ENCODE peak calls at places on chromosomes 4 and X, in seven cellular contexts. One of them, this sample, is unnamed.

GRCh38 chrX:14359316-14359715 is 170.0 kb upstream of the GLRA2 start:
- DNase-seq in A549: no peak
- DNase-seq in WTC11: no peak
- DNase-seq in progenitor cell of endocrine pancreas: no peak
- DNase-seq in breast epithelium: no peak
- DNase-seq in right lobe of liver: no peak
- DNase-seq in fibroblast of villous mesenchyme: no peak
- DNase-seq in this sample: no peak

GRCh38 chrX:79408623-79409322 is 41.6 kb upstream of the ITM2A start:
- DNase-seq in A549: no peak
- DNase-seq in WTC11: no peak
- DNase-seq in progenitor cell of endocrine pancreas: no peak
- DNase-seq in breast epithelium: no peak
- DNase-seq in right lobe of liver: no peak
- DNase-seq in fibroblast of villous mesenchyme: no peak
- DNase-seq in this sample: no peak

GRCh38 chrX:155056471-155056870 is 14.5 kb downstream of the CMC4 start:
- DNase-seq in A549: no peak
- DNase-seq in WTC11: no peak
- DNase-seq in progenitor cell of endocrine pancreas: no peak
- DNase-seq in breast epithelium: no peak
- DNase-seq in right lobe of liver: no peak
- DNase-seq in fibroblast of villous mesenchyme: no peak
- DNase-seq in this sample: no peak

GRCh38 chr4:62053974-62054373 is 853.8 kb downstream of the ADGRL3 start:
- DNase-seq in A549: no peak
- DNase-seq in WTC11: no peak
- DNase-seq in progenitor cell of endocrine pancreas: no peak
- DNase-seq in breast epithelium: no peak
- DNase-seq in right lobe of liver: no peak
- DNase-seq in fibroblast of villous mesenchyme: no peak
- DNase-seq in this sample: no peak

GRCh38 chr4:111556141-111556781 is 589.0 kb upstream of the FAM241A start:
- DNase-seq in A549: no peak
- DNase-seq in WTC11: no peak
- DNase-seq in progenitor cell of endocrine pancreas: no peak
- DNase-seq in breast epithelium: no peak
- DNase-seq in right lobe of liver: no peak
- DNase-seq in fibroblast of villous mesenchyme: no peak
- DNase-seq in this sample: no peak

GRCh38 chr4:5933996-5934831 is 41.3 kb upstream of the CRMP1 start:
- DNase-seq in A549: no peak
- DNase-seq in WTC11: no peak
- DNase-seq in progenitor cell of endocrine pancreas: no peak
- DNase-seq in breast epithelium: no peak
- DNase-seq in right lobe of liver: no peak
- DNase-seq in fibroblast of villous mesenchyme: no peak
- DNase-seq in this sample: no peak

GRCh38 chrX:107747596-107748161 is 27.9 kb downstream of the TSC22D3 start:
- DNase-seq in A549: no peak
- DNase-seq in WTC11: no peak
- DNase-seq in progenitor cell of endocrine pancreas: no peak
- DNase-seq in breast epithelium: no peak
- DNase-seq in right lobe of liver: no peak
- DNase-seq in fibroblast of villous mesenchyme: peak
- DNase-seq in this sample: no peak

GRCh38 chrX:132730726-132731125 is 227.7 kb downstream of the HS6ST2 start:
- DNase-seq in A549: no peak
- DNase-seq in WTC11: no peak
- DNase-seq in progenitor cell of endocrine pancreas: no peak
- DNase-seq in breast epithelium: no peak
- DNase-seq in right lobe of liver: no peak
- DNase-seq in fibroblast of villous mesenchyme: no peak
- DNase-seq in this sample: no peak

GRCh38 chrX:41382699-41383645 is 49.0 kb downstream of the DDX3X start:
- DNase-seq in A549: no peak
- DNase-seq in WTC11: no peak
- DNase-seq in progenitor cell of endocrine pancreas: no peak
- DNase-seq in breast epithelium: no peak
- DNase-seq in right lobe of liver: no peak
- DNase-seq in fibroblast of villous mesenchyme: peak
- DNase-seq in this sample: no peak

GRCh38 chr4:183330841-183331240 is 8.6 kb upstream of the CLDN24 start:
- DNase-seq in A549: no peak
- DNase-seq in WTC11: no peak
- DNase-seq in progenitor cell of endocrine pancreas: no peak
- DNase-seq in breast epithelium: no peak
- DNase-seq in right lobe of liver: no peak
- DNase-seq in fibroblast of villous mesenchyme: no peak
- DNase-seq in this sample: no peak

GRCh38 chrX:42615161-42615563 is 162.8 kb downstream of the PPP1R2C start:
- DNase-seq in A549: no peak
- DNase-seq in WTC11: peak
- DNase-seq in progenitor cell of endocrine pancreas: no peak
- DNase-seq in breast epithelium: no peak
- DNase-seq in right lobe of liver: no peak
- DNase-seq in fibroblast of villous mesenchyme: no peak
- DNase-seq in this sample: no peak

GRCh38 chr4:13087041-13087440 is 397.1 kb downstream of the RAB28 start:
- DNase-seq in A549: no peak
- DNase-seq in WTC11: no peak
- DNase-seq in progenitor cell of endocrine pancreas: no peak
- DNase-seq in breast epithelium: no peak
- DNase-seq in right lobe of liver: no peak
- DNase-seq in fibroblast of villous mesenchyme: no peak
- DNase-seq in this sample: no peak

GRCh38 chrX:274904-275475 is 6.2 kb upstream of the PLCXD1 start:
- DNase-seq in A549: no peak
- DNase-seq in WTC11: peak
- DNase-seq in progenitor cell of endocrine pancreas: no peak
- DNase-seq in breast epithelium: no peak
- DNase-seq in right lobe of liver: peak
- DNase-seq in fibroblast of villous mesenchyme: peak
- DNase-seq in this sample: no peak

DNA sequence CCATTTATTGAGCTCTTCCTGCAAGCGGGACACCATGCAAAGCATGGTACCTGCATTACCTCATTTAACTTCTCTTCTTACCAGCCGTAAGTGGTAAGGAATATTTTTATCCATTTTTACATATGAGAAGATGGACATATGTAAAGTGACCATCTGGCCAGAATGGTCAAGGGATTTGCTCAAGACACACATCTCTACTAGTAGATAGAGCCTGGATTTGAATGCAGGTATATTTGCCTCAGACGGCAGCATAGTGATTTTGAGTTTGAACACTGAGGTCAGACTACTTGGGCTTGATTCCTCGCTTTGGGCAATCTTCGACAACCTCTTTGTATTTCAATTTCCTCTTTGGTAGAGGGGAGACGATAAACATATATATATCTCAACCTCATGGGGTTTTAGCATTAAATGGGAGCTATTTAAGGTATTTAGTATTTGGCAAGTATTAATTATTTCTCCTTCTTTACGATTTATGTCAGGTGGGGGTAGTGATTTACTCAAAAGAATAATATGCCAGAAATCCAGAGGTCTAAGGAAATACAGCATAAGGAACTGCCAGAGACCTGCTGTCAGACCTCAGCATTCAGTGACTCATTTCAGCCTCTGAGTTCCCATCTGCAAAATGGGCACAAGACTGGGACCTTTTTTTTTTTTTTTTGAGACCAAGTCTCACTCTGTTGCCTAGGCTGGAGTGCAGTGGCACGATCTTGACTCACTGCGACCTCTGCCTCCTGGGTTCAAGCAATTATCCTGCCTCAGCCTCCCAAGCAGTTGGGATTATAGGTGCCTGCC is 34.6 kb upstream of the CHRNA9 start:
- DNase-seq in A549: no peak
- DNase-seq in WTC11: no peak
- DNase-seq in progenitor cell of endocrine pancreas: no peak
- DNase-seq in breast epithelium: no peak
- DNase-seq in right lobe of liver: no peak
- DNase-seq in fibroblast of villous mesenchyme: no peak
- DNase-seq in this sample: no peak
- TF ChIP-seq CTCF in A549: no peak
- TF ChIP-seq CTCF in WTC11: no peak
- TF ChIP-seq CTCF in progenitor cell of endocrine pancreas: no peak
- TF ChIP-seq CTCF in breast epithelium: no peak
- TF ChIP-seq CTCF in right lobe of liver: no peak
- TF ChIP-seq CTCF in fibroblast of villous mesenchyme: no peak
- TF ChIP-seq CTCF in this sample: no peak

DNA sequence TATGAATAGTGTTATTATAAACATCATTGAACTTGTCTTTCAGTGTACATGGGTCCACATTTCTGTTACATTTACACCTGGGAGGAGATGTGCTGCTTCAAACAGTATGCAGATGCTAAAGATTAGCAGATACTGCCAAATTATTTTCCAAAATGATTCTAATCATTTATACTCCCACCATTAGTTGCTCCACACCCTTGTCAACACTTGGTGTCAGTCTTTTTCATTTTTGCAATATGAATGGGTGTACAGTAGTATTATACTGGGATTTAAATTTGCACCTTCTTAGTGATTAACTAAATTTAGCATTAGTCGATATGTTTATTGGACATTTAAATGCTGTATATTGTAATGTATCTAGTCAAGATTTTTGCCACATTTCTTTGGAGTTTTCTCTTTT is 131.6 kb upstream of the GRID2 start:
- DNase-seq in A549: no peak
- DNase-seq in WTC11: no peak
- DNase-seq in progenitor cell of endocrine pancreas: no peak
- DNase-seq in breast epithelium: no peak
- DNase-seq in right lobe of liver: no peak
- DNase-seq in fibroblast of villous mesenchyme: no peak
- DNase-seq in this sample: no peak
- TF ChIP-seq CTCF in A549: no peak
- TF ChIP-seq CTCF in WTC11: no peak
- TF ChIP-seq CTCF in progenitor cell of endocrine pancreas: no peak
- TF ChIP-seq CTCF in breast epithelium: no peak
- TF ChIP-seq CTCF in right lobe of liver: no peak
- TF ChIP-seq CTCF in fibroblast of villous mesenchyme: no peak
- TF ChIP-seq CTCF in this sample: no peak

GRCh38 chr4:44679060-44679459 is 840 bp downstream of the GUF1 start:
- DNase-seq in A549: no peak
- DNase-seq in WTC11: no peak
- DNase-seq in progenitor cell of endocrine pancreas: no peak
- DNase-seq in breast epithelium: no peak
- DNase-seq in right lobe of liver: no peak
- DNase-seq in fibroblast of villous mesenchyme: no peak
- DNase-seq in this sample: peak
- TF ChIP-seq CTCF in A549: no peak
- TF ChIP-seq CTCF in WTC11: no peak
- TF ChIP-seq CTCF in progenitor cell of endocrine pancreas: no peak
- TF ChIP-seq CTCF in breast epithelium: no peak
- TF ChIP-seq CTCF in right lobe of liver: no peak
- TF ChIP-seq CTCF in fibroblast of villous mesenchyme: no peak
- TF ChIP-seq CTCF in this sample: no peak

DNA sequence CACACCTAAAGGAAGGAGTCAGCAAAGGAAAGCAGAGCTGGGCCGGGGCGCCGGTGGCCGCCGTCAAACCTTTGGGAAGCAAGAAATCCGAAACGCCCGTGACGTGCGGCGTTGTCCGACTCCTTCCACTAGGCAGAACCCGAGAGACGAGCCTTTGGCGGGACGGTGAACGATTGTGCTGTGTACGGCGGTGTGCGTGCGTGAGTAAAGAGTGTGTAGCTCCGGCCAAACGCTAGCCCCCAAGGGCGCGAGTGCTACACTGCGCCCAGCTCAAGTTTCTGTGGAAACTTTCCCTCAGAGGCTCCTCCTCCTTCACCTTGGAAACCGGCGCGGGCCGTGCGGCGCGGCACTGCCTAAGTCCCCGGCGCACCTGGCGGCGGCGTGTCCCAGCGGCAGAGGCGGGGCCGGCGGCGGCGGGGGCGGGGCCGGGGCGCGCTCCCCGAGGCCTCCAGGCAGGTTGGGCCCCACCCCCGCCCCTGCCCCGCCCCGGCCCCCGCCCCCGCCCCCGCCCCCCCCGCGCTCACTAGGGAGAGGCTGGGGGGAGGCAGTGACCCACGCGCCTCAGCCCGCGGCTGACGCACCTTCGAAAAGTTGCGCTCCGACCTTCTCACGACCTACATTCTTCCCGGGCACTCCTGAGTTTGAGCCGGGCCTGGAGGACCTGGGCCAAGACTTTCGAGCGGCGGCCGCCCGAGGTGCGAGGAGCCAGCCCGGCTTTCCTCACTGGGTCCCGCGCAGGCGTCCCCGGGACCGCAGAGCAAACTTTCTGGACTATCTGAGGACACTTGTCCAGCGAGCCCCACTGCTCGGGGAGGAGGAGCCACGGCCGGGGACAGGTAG is at the start of gene FHIP1A:
- DNase-seq in A549: peak
- DNase-seq in WTC11: peak
- DNase-seq in progenitor cell of endocrine pancreas: peak
- DNase-seq in breast epithelium: peak
- DNase-seq in right lobe of liver: peak
- DNase-seq in fibroblast of villous mesenchyme: peak
- DNase-seq in this sample: peak
- TF ChIP-seq CTCF in A549: no peak
- TF ChIP-seq CTCF in WTC11: no peak
- TF ChIP-seq CTCF in progenitor cell of endocrine pancreas: peak
- TF ChIP-seq CTCF in breast epithelium: no peak
- TF ChIP-seq CTCF in right lobe of liver: no peak
- TF ChIP-seq CTCF in fibroblast of villous mesenchyme: no peak
- TF ChIP-seq CTCF in this sample: no peak

GRCh38 chrX:34341814-34342213 is 209.7 kb upstream of the FAM47A start:
- DNase-seq in A549: no peak
- DNase-seq in WTC11: no peak
- DNase-seq in progenitor cell of endocrine pancreas: no peak
- DNase-seq in breast epithelium: no peak
- DNase-seq in right lobe of liver: peak
- DNase-seq in fibroblast of villous mesenchyme: no peak
- DNase-seq in this sample: no peak

GRCh38 chrX:34338046-34338445 is 205.9 kb upstream of the FAM47A start:
- DNase-seq in A549: no peak
- DNase-seq in WTC11: no peak
- DNase-seq in progenitor cell of endocrine pancreas: no peak
- DNase-seq in breast epithelium: no peak
- DNase-seq in right lobe of liver: no peak
- DNase-seq in fibroblast of villous mesenchyme: no peak
- DNase-seq in this sample: no peak

GRCh38 chrX:34343001-34343400 is 210.9 kb upstream of the FAM47A start:
- DNase-seq in A549: no peak
- DNase-seq in WTC11: no peak
- DNase-seq in progenitor cell of endocrine pancreas: no peak
- DNase-seq in breast epithelium: no peak
- DNase-seq in right lobe of liver: peak
- DNase-seq in fibroblast of villous mesenchyme: no peak
- DNase-seq in this sample: no peak

DNA sequence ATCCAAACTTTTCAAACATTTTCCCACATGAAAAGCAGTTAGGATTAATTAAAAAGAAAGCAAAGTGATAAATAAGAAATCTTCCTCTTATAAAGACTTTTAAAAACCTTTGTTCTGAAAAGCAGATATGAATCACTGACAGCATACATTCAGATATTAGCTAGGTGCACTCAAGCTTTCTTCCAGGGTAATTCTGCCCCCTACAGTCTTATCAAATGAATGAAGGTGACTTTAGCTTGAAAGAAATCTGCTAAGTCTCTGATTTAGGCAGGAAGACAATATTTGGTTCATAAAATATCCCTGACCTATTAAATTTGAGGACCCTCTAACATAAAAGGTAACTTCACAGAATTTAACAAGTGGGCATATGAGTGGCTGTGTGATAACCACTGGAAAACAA is 209.1 kb upstream of the FAM47A start:
- DNase-seq in A549: no peak
- DNase-seq in WTC11: no peak
- DNase-seq in progenitor cell of endocrine pancreas: no peak
- DNase-seq in breast epithelium: no peak
- DNase-seq in right lobe of liver: no peak
- DNase-seq in fibroblast of villous mesenchyme: no peak
- DNase-seq in this sample: no peak
- TF ChIP-seq CTCF in A549: no peak
- TF ChIP-seq CTCF in WTC11: no peak
- TF ChIP-seq CTCF in progenitor cell of endocrine pancreas: peak
- TF ChIP-seq CTCF in breast epithelium: no peak
- TF ChIP-seq CTCF in right lobe of liver: peak
- TF ChIP-seq CTCF in fibroblast of villous mesenchyme: no peak
- TF ChIP-seq CTCF in this sample: no peak

This sample was measured in GM20000.